ENCODE peak calls at places on chromosomes 6 and 20, in six cellular contexts. One of them, this sample, is unnamed.

GRCh38 chr6:42017021-42017643 is 33.2 kb upstream of the TAF8 start:
- ATAC-seq in A549: peak; percentile 66
- ATAC-seq in upper lobe of left lung: peak; percentile 49
- ATAC-seq in HepG2: peak; percentile 62
- ATAC-seq in K562: peak; percentile 91
- ATAC-seq in GM12878: peak; percentile 53
- ATAC-seq in this sample: no peak

GRCh38 chr6:10350720-10351119 is 64.2 kb downstream of the TFAP2A start:
- ATAC-seq in A549: no peak
- ATAC-seq in upper lobe of left lung: no peak
- ATAC-seq in HepG2: no peak
- ATAC-seq in K562: peak; percentile 22
- ATAC-seq in GM12878: no peak
- ATAC-seq in this sample: no peak

GRCh38 chr6:4906293-4906941 is 97.4 kb downstream of the RPP40 start:
- ATAC-seq in A549: no peak
- ATAC-seq in upper lobe of left lung: no peak
- ATAC-seq in HepG2: no peak
- ATAC-seq in K562: no peak
- ATAC-seq in GM12878: peak; percentile 48
- ATAC-seq in this sample: no peak

GRCh38 chr6:5567890-5568289 is 306.6 kb downstream of the FARS2 start:
- ATAC-seq in A549: no peak
- ATAC-seq in upper lobe of left lung: no peak
- ATAC-seq in HepG2: peak; percentile 73
- ATAC-seq in K562: no peak
- ATAC-seq in GM12878: peak; percentile 52
- ATAC-seq in this sample: no peak

GRCh38 chr6:85126448-85127178 is 323.3 kb upstream of the NT5E start:
- ATAC-seq in A549: peak; percentile 100
- ATAC-seq in upper lobe of left lung: peak; percentile 72
- ATAC-seq in HepG2: peak; percentile 100
- ATAC-seq in K562: peak; percentile 100
- ATAC-seq in GM12878: peak; percentile 97
- ATAC-seq in this sample: peak; percentile 46

GRCh38 chr20:6698056-6698455 is 69.4 kb upstream of the BMP2 start:
- ATAC-seq in A549: no peak
- ATAC-seq in upper lobe of left lung: no peak
- ATAC-seq in HepG2: peak; percentile 81
- ATAC-seq in K562: no peak
- ATAC-seq in GM12878: no peak
- ATAC-seq in this sample: no peak

GRCh38 chr20:34798328-34798727 is 27.1 kb downstream of the NCOA6 start:
- ATAC-seq in A549: no peak
- ATAC-seq in upper lobe of left lung: no peak
- ATAC-seq in HepG2: peak; percentile 27
- ATAC-seq in K562: peak; percentile 17
- ATAC-seq in GM12878: no peak
- ATAC-seq in this sample: no peak

GRCh38 chr6:52146851-52147445 is 39.2 kb upstream of the IL17A start:
- ATAC-seq in A549: no peak
- ATAC-seq in upper lobe of left lung: no peak
- ATAC-seq in HepG2: peak; percentile 54
- ATAC-seq in K562: no peak
- ATAC-seq in GM12878: no peak
- ATAC-seq in this sample: no peak

GRCh38 chr20:34102342-34102741 is 9.7 kb downstream of the EIF2S2 start:
- ATAC-seq in A549: no peak
- ATAC-seq in upper lobe of left lung: no peak
- ATAC-seq in HepG2: no peak
- ATAC-seq in K562: no peak
- ATAC-seq in GM12878: no peak
- ATAC-seq in this sample: no peak

DNA sequence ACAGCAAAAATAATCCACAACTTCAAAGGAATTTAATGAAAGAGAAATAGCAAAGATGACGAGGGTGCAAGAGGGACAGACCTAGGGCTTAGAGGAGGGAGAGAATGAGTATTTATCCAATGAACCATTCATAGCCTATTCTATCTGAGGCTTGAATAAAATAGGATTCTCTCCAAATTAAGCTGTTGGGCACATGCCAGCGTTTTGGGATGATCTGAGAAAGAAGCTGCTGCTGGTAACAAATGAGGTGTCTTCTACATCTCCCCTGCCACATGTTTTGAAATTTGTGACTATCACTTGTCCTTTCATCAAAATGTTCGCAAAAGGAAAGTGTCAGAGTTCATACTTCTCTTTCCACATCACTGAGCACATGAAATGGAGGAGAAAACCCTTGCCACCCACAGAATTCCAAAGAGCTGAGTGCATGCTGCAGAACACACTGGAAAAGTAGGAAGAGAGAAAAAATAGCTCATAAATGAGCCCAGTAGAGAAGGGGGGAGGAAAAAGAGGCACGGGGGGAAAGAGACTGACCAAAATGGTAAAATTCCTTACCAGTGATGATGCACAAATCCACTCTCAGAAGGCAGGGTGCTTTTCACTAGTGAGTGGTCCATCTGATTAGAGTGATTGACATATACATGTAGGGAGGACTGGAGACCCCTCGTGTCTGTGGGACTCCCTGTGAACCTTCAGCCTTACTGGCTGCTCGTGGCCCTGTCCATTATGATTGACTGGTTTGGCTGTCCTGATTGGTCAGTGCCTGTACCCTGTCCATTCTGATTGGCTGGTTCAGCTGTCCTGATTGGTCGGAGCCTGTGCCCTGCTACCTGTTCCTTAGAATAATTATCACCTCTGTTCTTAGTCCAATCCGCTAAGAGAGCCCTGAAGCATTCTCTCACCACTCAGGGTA is 180.5 kb downstream of the OGFRL1 start:
- ATAC-seq in A549: no peak
- ATAC-seq in upper lobe of left lung: peak; percentile 29
- ATAC-seq in HepG2: no peak
- ATAC-seq in K562: no peak
- ATAC-seq in GM12878: no peak
- ATAC-seq in this sample: peak; percentile 71
- TF ChIP-seq EP300 in A549: no peak
- TF ChIP-seq EP300 in upper lobe of left lung: no peak
- TF ChIP-seq EP300 in HepG2: no peak
- TF ChIP-seq EP300 in K562: no peak
- TF ChIP-seq EP300 in GM12878: no peak
- TF ChIP-seq EP300 in this sample: no peak

DNA sequence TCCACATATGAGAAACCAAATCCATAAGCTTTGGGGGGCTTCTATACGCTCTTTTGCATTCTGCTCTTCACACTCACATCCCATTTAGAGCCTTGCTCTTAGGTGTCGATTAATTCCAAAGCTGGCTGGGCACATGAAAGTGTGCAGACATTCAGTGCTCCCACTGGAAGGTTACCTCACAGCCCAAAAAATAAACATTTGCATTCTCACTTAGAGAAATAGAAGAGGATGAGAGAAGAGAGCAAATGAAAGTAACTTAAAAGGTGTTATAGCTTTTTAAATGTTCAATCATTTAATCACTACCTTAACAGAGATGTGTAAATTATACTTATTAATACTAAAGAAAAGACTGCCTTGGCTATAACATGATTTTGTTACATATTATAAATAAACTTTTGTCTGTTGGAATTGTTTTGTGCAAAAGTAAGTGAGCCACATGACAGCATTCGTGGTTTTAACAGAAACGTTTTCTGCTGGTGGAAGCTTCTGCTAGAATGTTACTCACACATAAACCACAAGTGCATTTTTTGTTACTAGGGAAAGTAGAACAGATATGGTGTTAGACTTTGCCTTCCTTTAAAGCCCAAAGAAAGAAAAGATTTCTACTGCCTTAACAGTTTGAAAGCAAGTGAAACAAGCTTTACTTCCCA is 116.7 kb downstream of the SIM1 start:
- ATAC-seq in A549: no peak
- ATAC-seq in upper lobe of left lung: no peak
- ATAC-seq in HepG2: no peak
- ATAC-seq in K562: no peak
- ATAC-seq in GM12878: peak; percentile 58
- ATAC-seq in this sample: no peak
- H3K4me3 ChIP-seq in A549: no peak overlapping the region
- H3K4me3 ChIP-seq in upper lobe of left lung: no peak overlapping the region
- H3K4me3 ChIP-seq in HepG2: no peak overlapping the region
- H3K4me3 ChIP-seq in K562: no peak overlapping the region
- H3K4me3 ChIP-seq in GM12878: no peak overlapping the region
- H3K4me3 ChIP-seq in this sample: no peak overlapping the region

GRCh38 chr20:40683221-40683893 is 5.7 kb downstream of the MAFB start:
- ATAC-seq in A549: peak; percentile 48
- ATAC-seq in upper lobe of left lung: no peak
- ATAC-seq in HepG2: no peak
- ATAC-seq in K562: no peak
- ATAC-seq in GM12878: no peak
- ATAC-seq in this sample: peak; percentile 34
- TF ChIP-seq POLR2A in A549: no peak
- TF ChIP-seq POLR2A in upper lobe of left lung: peak; percentile 48
- TF ChIP-seq POLR2A in HepG2: no peak
- TF ChIP-seq POLR2A in K562: no peak
- TF ChIP-seq POLR2A in GM12878: no peak
- TF ChIP-seq POLR2A in this sample: peak; percentile 14

GRCh38 chr6:75290558-75290957 is 6.0 kb upstream of the TMEM30A start:
- ATAC-seq in A549: no peak
- ATAC-seq in upper lobe of left lung: no peak
- ATAC-seq in HepG2: no peak
- ATAC-seq in K562: no peak
- ATAC-seq in GM12878: no peak
- ATAC-seq in this sample: no peak
- TF ChIP-seq EP300 in A549: no peak
- TF ChIP-seq EP300 in upper lobe of left lung: no peak
- TF ChIP-seq EP300 in HepG2: no peak
- TF ChIP-seq EP300 in K562: no peak
- TF ChIP-seq EP300 in GM12878: no peak
- TF ChIP-seq EP300 in this sample: no peak

DNA sequence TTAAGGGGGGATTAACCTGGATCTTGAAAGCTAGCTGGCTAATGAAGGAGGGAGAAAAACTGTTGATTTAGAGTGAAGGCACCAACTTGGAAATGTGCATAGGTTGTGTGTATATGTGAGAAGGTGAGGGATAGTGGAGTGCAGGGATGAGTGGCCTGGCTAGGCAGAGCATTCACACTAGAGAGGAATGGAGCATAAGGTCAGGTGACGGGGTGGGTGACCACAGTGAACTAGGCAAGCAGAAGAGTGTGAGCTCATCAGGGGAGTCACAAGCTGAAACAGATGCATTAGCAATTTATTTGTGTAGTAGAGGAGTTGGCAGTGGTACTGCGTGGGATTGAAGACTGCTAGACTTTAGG is 10.5 kb downstream of the ANKRD66 start:
- ATAC-seq in A549: no peak
- ATAC-seq in upper lobe of left lung: no peak
- ATAC-seq in HepG2: no peak
- ATAC-seq in K562: no peak
- ATAC-seq in GM12878: no peak
- ATAC-seq in this sample: no peak
- H3K4me3 ChIP-seq in A549: no peak overlapping the region
- H3K4me3 ChIP-seq in upper lobe of left lung: no peak overlapping the region
- H3K4me3 ChIP-seq in HepG2: no peak overlapping the region
- H3K4me3 ChIP-seq in K562: no peak overlapping the region
- H3K4me3 ChIP-seq in GM12878: no peak overlapping the region
- H3K4me3 ChIP-seq in this sample: no peak overlapping the region

GRCh38 chr6:152905551-152906299 is 77.1 kb downstream of the FBXO5 start:
- ATAC-seq in A549: no peak
- ATAC-seq in upper lobe of left lung: no peak
- ATAC-seq in HepG2: no peak
- ATAC-seq in K562: peak; percentile 59
- ATAC-seq in GM12878: no peak
- ATAC-seq in this sample: no peak
- TF ChIP-seq POLR2A in A549: no peak
- TF ChIP-seq POLR2A in upper lobe of left lung: no peak
- TF ChIP-seq POLR2A in HepG2: no peak
- TF ChIP-seq POLR2A in K562: no peak
- TF ChIP-seq POLR2A in GM12878: no peak
- TF ChIP-seq POLR2A in this sample: no peak

GRCh38 chr20:3690413-3690812 is 8.6 kb upstream of the ADAM33 start:
- ATAC-seq in A549: no peak
- ATAC-seq in upper lobe of left lung: no peak
- ATAC-seq in HepG2: no peak
- ATAC-seq in K562: no peak
- ATAC-seq in GM12878: no peak
- ATAC-seq in this sample: no peak

GRCh38 chr20:3687655-3688054 is 5.8 kb upstream of the ADAM33 start:
- ATAC-seq in A549: peak; percentile 87
- ATAC-seq in upper lobe of left lung: no peak
- ATAC-seq in HepG2: peak; percentile 47
- ATAC-seq in K562: peak; percentile 87
- ATAC-seq in GM12878: peak; percentile 64
- ATAC-seq in this sample: peak; percentile 75

GRCh38 chr20:3685341-3685740 is 3.5 kb upstream of the ADAM33 start:
- ATAC-seq in A549: no peak
- ATAC-seq in upper lobe of left lung: no peak
- ATAC-seq in HepG2: no peak
- ATAC-seq in K562: no peak
- ATAC-seq in GM12878: no peak
- ATAC-seq in this sample: no peak

GRCh38 chr20:3689978-3690377 is 8.2 kb upstream of the ADAM33 start:
- ATAC-seq in A549: no peak
- ATAC-seq in upper lobe of left lung: no peak
- ATAC-seq in HepG2: no peak
- ATAC-seq in K562: no peak
- ATAC-seq in GM12878: no peak
- ATAC-seq in this sample: no peak

GRCh38 chr20:3686867-3687321 is 5.1 kb upstream of the ADAM33 start:
- ATAC-seq in A549: peak; percentile 32
- ATAC-seq in upper lobe of left lung: peak; percentile 12
- ATAC-seq in HepG2: no peak
- ATAC-seq in K562: peak; percentile 50
- ATAC-seq in GM12878: no peak
- ATAC-seq in this sample: peak; percentile 89
- TF ChIP-seq EP300 in A549: no peak
- TF ChIP-seq EP300 in upper lobe of left lung: no peak
- TF ChIP-seq EP300 in HepG2: no peak
- TF ChIP-seq EP300 in K562: no peak
- TF ChIP-seq EP300 in GM12878: no peak
- TF ChIP-seq EP300 in this sample: no peak

This sample was measured in gastroesophageal sphincter.